ENCODE peak calls at places on chromosomes 5 and 9, in five cellular contexts. One of them, this sample, is unnamed.

GRCh38 chr5:111689576-111689975 is 67.4 kb downstream of the NREP start:
- DNase-seq in fibroblast of pulmonary artery: no peak
- DNase-seq in MCF 10A: no peak
- DNase-seq in cardiac fibroblast: no peak
- DNase-seq in OCI-LY7: no peak
- DNase-seq in this sample: no peak

GRCh38 chr5:20554001-20554400 is 566.0 kb upstream of the CDH18 start:
- DNase-seq in OCI-LY7: no peak
- DNase-seq in cardiac fibroblast: peak
- DNase-seq in fibroblast of pulmonary artery: peak
- DNase-seq in MCF 10A: peak
- DNase-seq in this sample: no peak

GRCh38 chr9:128946945-128947422 is 419 bp downstream of the DOLK start:
- DNase-seq in OCI-LY7: no peak
- DNase-seq in cardiac fibroblast: peak
- DNase-seq in fibroblast of pulmonary artery: peak
- DNase-seq in MCF 10A: peak
- DNase-seq in this sample: no peak

GRCh38 chr9:110179734-110180133 is 28.2 kb downstream of the C9orf152 start:
- DNase-seq in OCI-LY7: no peak
- DNase-seq in cardiac fibroblast: peak
- DNase-seq in MCF 10A: peak
- DNase-seq in fibroblast of pulmonary artery: peak
- DNase-seq in this sample: no peak

GRCh38 chr5:36602711-36603321 is 3.6 kb upstream of the SLC1A3 start:
- DNase-seq in MCF 10A: peak
- DNase-seq in OCI-LY7: no peak
- DNase-seq in fibroblast of pulmonary artery: no peak
- DNase-seq in cardiac fibroblast: no peak
- DNase-seq in this sample: no peak

GRCh38 chr9:85731128-85731630 is 10.6 kb downstream of the AGTPBP1 start:
- DNase-seq in MCF 10A: no peak
- DNase-seq in cardiac fibroblast: no peak
- DNase-seq in fibroblast of pulmonary artery: no peak
- DNase-seq in OCI-LY7: no peak
- DNase-seq in this sample: no peak

GRCh38 chr5:108749130-108749861 is 1.6 kb downstream of the FER start:
- DNase-seq in cardiac fibroblast: peak
- DNase-seq in MCF 10A: peak
- DNase-seq in OCI-LY7: peak
- DNase-seq in fibroblast of pulmonary artery: no peak
- DNase-seq in this sample: no peak

GRCh38 chr5:126043684-126044083 is 379.5 kb upstream of the GRAMD2B start:
- DNase-seq in OCI-LY7: no peak
- DNase-seq in MCF 10A: no peak
- DNase-seq in cardiac fibroblast: no peak
- DNase-seq in fibroblast of pulmonary artery: no peak
- DNase-seq in this sample: no peak

GRCh38 chr9:35490910-35491465 is 1.1 kb downstream of the RUSC2 start:
- DNase-seq in fibroblast of pulmonary artery: peak
- DNase-seq in cardiac fibroblast: peak
- DNase-seq in MCF 10A: peak
- DNase-seq in OCI-LY7: no peak
- DNase-seq in this sample: no peak

GRCh38 chr5:57598756-57599155 is 116.1 kb upstream of the ACTBL2 start:
- DNase-seq in MCF 10A: peak
- DNase-seq in OCI-LY7: no peak
- DNase-seq in fibroblast of pulmonary artery: peak
- DNase-seq in cardiac fibroblast: peak
- DNase-seq in this sample: no peak

GRCh38 chr5:77086611-77087483 is at the start of gene ZBED3:
- DNase-seq in cardiac fibroblast: peak
- DNase-seq in fibroblast of pulmonary artery: peak
- DNase-seq in MCF 10A: peak
- DNase-seq in OCI-LY7: peak
- DNase-seq in this sample: peak

GRCh38 chr5:59174248-59174844 is 591.5 kb downstream of the RAB3C start:
- DNase-seq in fibroblast of pulmonary artery: peak
- DNase-seq in OCI-LY7: peak
- DNase-seq in cardiac fibroblast: peak
- DNase-seq in MCF 10A: peak
- DNase-seq in this sample: no peak

GRCh38 chr9:23441275-23441674 is 384.8 kb downstream of the ELAVL2 start:
- DNase-seq in cardiac fibroblast: no peak
- DNase-seq in fibroblast of pulmonary artery: no peak
- DNase-seq in MCF 10A: no peak
- DNase-seq in OCI-LY7: no peak
- DNase-seq in this sample: no peak

GRCh38 chr9:4489919-4490704 is at the start of gene SLC1A1:
- DNase-seq in fibroblast of pulmonary artery: peak
- DNase-seq in MCF 10A: peak
- DNase-seq in OCI-LY7: no peak
- DNase-seq in cardiac fibroblast: peak
- DNase-seq in this sample: peak

GRCh38 chr9:126777733-126778132 is 27.1 kb upstream of the ZBTB43 start:
- DNase-seq in MCF 10A: peak
- DNase-seq in fibroblast of pulmonary artery: no peak
- DNase-seq in cardiac fibroblast: no peak
- DNase-seq in OCI-LY7: no peak
- DNase-seq in this sample: no peak
- TF ChIP-seq CTCF in MCF 10A: no peak
- TF ChIP-seq CTCF in fibroblast of pulmonary artery: no peak
- TF ChIP-seq CTCF in cardiac fibroblast: no peak
- TF ChIP-seq CTCF in OCI-LY7: peak
- TF ChIP-seq CTCF in this sample: no peak

GRCh38 chr5:80782626-80783025 is 127.8 kb upstream of the DHFR start:
- DNase-seq in fibroblast of pulmonary artery: no peak
- DNase-seq in OCI-LY7: no peak
- DNase-seq in cardiac fibroblast: no peak
- DNase-seq in MCF 10A: no peak
- DNase-seq in this sample: no peak

GRCh38 chr5:80777347-80778287 is 122.8 kb upstream of the DHFR start:
- DNase-seq in cardiac fibroblast: no peak
- DNase-seq in OCI-LY7: no peak
- DNase-seq in fibroblast of pulmonary artery: no peak
- DNase-seq in MCF 10A: no peak
- DNase-seq in this sample: no peak

GRCh38 chr5:80781356-80781755 is 126.6 kb upstream of the DHFR start:
- DNase-seq in MCF 10A: peak
- DNase-seq in OCI-LY7: no peak
- DNase-seq in fibroblast of pulmonary artery: peak
- DNase-seq in cardiac fibroblast: peak
- DNase-seq in this sample: no peak

GRCh38 chr5:80780024-80780423 is 125.2 kb upstream of the DHFR start:
- DNase-seq in MCF 10A: no peak
- DNase-seq in fibroblast of pulmonary artery: no peak
- DNase-seq in cardiac fibroblast: no peak
- DNase-seq in OCI-LY7: no peak
- DNase-seq in this sample: no peak

GRCh38 chr5:80780761-80781285 is 126.0 kb upstream of the DHFR start:
- DNase-seq in cardiac fibroblast: no peak
- DNase-seq in OCI-LY7: no peak
- DNase-seq in MCF 10A: no peak
- DNase-seq in fibroblast of pulmonary artery: no peak
- DNase-seq in this sample: no peak
- TF ChIP-seq CTCF in cardiac fibroblast: no peak
- TF ChIP-seq CTCF in OCI-LY7: no peak
- TF ChIP-seq CTCF in MCF 10A: no peak
- TF ChIP-seq CTCF in fibroblast of pulmonary artery: no peak
- TF ChIP-seq CTCF in this sample: no peak

GRCh38 chr5:81513982-81514381 is 120.0 kb upstream of the ACOT12 start:
- DNase-seq in fibroblast of pulmonary artery: peak
- DNase-seq in MCF 10A: peak
- DNase-seq in OCI-LY7: peak
- DNase-seq in cardiac fibroblast: peak
- DNase-seq in this sample: no peak
- TF ChIP-seq CTCF in fibroblast of pulmonary artery: peak
- TF ChIP-seq CTCF in MCF 10A: peak
- TF ChIP-seq CTCF in OCI-LY7: peak
- TF ChIP-seq CTCF in cardiac fibroblast: peak
- TF ChIP-seq CTCF in this sample: peak

DNA sequence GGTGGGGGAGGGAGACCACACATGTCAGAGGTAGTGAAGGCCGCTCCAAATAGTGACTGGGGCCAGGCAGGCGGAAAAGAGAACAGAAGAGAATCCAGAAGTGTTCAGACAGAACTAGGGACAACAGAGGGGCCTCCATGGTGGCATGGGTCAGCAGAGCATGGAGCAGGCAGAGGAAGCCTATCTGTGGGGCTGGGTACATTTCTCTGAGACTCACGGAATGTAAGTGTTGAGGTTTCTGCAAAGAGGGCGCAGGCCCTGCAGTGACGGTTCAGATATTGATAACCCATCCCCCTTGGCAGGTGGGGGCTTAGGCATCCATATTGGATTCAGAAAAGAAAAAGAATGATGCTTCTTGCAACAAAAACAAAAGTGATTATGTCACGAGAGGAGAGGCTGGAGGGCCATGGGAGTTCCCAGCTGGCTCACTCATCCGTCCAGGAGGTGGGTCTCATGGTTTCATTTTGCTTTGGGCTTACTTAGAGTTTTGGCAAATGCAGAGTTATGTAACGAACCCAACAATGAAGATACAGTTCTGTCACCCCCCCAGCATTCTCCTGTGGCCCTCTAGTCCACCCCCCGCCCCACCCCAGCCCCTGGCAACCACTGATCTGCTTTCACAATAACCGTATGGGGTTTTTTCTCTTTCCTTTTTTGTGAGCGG is 5.4 kb upstream of the RMND5B start:
- DNase-seq in OCI-LY7: no peak
- DNase-seq in fibroblast of pulmonary artery: no peak
- DNase-seq in MCF 10A: no peak
- DNase-seq in cardiac fibroblast: no peak
- DNase-seq in this sample: no peak
- TF ChIP-seq CTCF in OCI-LY7: no peak
- TF ChIP-seq CTCF in fibroblast of pulmonary artery: no peak
- TF ChIP-seq CTCF in MCF 10A: no peak
- TF ChIP-seq CTCF in cardiac fibroblast: no peak
- TF ChIP-seq CTCF in this sample: no peak

GRCh38 chr5:160439205-160439600 is 17.5 kb downstream of the PTTG1 start:
- DNase-seq in cardiac fibroblast: peak
- DNase-seq in fibroblast of pulmonary artery: peak
- DNase-seq in MCF 10A: peak
- DNase-seq in OCI-LY7: peak
- DNase-seq in this sample: peak
- TF ChIP-seq CTCF in cardiac fibroblast: peak
- TF ChIP-seq CTCF in fibroblast of pulmonary artery: peak
- TF ChIP-seq CTCF in MCF 10A: peak
- TF ChIP-seq CTCF in OCI-LY7: peak
- TF ChIP-seq CTCF in this sample: peak

GRCh38 chr9:17837931-17838330 is 259.1 kb downstream of the SH3GL2 start:
- DNase-seq in cardiac fibroblast: no peak
- DNase-seq in MCF 10A: no peak
- DNase-seq in fibroblast of pulmonary artery: peak
- DNase-seq in OCI-LY7: no peak
- DNase-seq in this sample: no peak
- TF ChIP-seq CTCF in cardiac fibroblast: no peak
- TF ChIP-seq CTCF in MCF 10A: no peak
- TF ChIP-seq CTCF in fibroblast of pulmonary artery: peak
- TF ChIP-seq CTCF in OCI-LY7: peak
- TF ChIP-seq CTCF in this sample: no peak

GRCh38 chr5:132138260-132138659 is 64.7 kb downstream of the CSF2 start:
- DNase-seq in fibroblast of pulmonary artery: peak
- DNase-seq in MCF 10A: peak
- DNase-seq in cardiac fibroblast: peak
- DNase-seq in OCI-LY7: no peak
- DNase-seq in this sample: no peak

GRCh38 chr5:132136906-132137305 is 63.3 kb downstream of the CSF2 start:
- DNase-seq in OCI-LY7: no peak
- DNase-seq in cardiac fibroblast: peak
- DNase-seq in MCF 10A: peak
- DNase-seq in fibroblast of pulmonary artery: peak
- DNase-seq in this sample: no peak

GRCh38 chr5:132132138-132132537 is 58.5 kb downstream of the CSF2 start:
- DNase-seq in cardiac fibroblast: peak
- DNase-seq in OCI-LY7: no peak
- DNase-seq in MCF 10A: no peak
- DNase-seq in fibroblast of pulmonary artery: peak
- DNase-seq in this sample: no peak

GRCh38 chr5:132130918-132131715 is 57.5 kb downstream of the CSF2 start:
- DNase-seq in fibroblast of pulmonary artery: no peak
- DNase-seq in OCI-LY7: no peak
- DNase-seq in MCF 10A: no peak
- DNase-seq in cardiac fibroblast: no peak
- DNase-seq in this sample: no peak

DNA sequence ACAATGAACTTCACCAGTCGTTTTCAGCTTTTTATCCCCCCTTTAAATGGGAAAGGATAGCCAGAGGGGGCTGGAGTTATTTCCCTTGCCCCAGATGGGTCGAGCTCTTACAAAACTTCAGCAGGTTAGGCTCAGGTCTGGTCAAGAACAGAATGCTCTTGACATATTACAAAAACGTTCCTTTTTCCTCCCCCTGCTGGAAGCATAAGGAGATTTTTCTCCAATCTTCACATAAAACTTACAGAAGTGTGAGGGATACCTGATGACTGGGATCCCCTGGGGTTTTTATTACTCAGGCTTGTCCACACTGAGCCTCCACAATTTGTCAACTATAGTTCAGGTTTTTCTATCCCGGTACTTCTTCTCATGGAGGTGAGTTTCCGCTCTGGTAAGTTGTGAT is 60.8 kb downstream of the CSF2 start:
- DNase-seq in fibroblast of pulmonary artery: peak
- DNase-seq in OCI-LY7: no peak
- DNase-seq in cardiac fibroblast: peak
- DNase-seq in MCF 10A: peak
- DNase-seq in this sample: no peak
- TF ChIP-seq CTCF in fibroblast of pulmonary artery: peak
- TF ChIP-seq CTCF in OCI-LY7: peak
- TF ChIP-seq CTCF in cardiac fibroblast: peak
- TF ChIP-seq CTCF in MCF 10A: peak
- TF ChIP-seq CTCF in this sample: peak

GRCh38 chr9:116163293-116164055 is 9.9 kb downstream of the PAPPA start:
- DNase-seq in cardiac fibroblast: no peak
- DNase-seq in MCF 10A: peak
- DNase-seq in OCI-LY7: peak
- DNase-seq in fibroblast of pulmonary artery: no peak
- DNase-seq in this sample: no peak
- TF ChIP-seq CTCF in cardiac fibroblast: peak
- TF ChIP-seq CTCF in MCF 10A: peak
- TF ChIP-seq CTCF in OCI-LY7: peak
- TF ChIP-seq CTCF in fibroblast of pulmonary artery: peak
- TF ChIP-seq CTCF in this sample: peak

GRCh38 chr9:76153902-76154629 is 240.2 kb downstream of the RFK start:
- DNase-seq in cardiac fibroblast: no peak
- DNase-seq in fibroblast of pulmonary artery: no peak
- DNase-seq in OCI-LY7: no peak
- DNase-seq in MCF 10A: no peak
- DNase-seq in this sample: no peak
- TF ChIP-seq CTCF in cardiac fibroblast: no peak
- TF ChIP-seq CTCF in fibroblast of pulmonary artery: no peak
- TF ChIP-seq CTCF in OCI-LY7: no peak
- TF ChIP-seq CTCF in MCF 10A: no peak
- TF ChIP-seq CTCF in this sample: no peak

DNA sequence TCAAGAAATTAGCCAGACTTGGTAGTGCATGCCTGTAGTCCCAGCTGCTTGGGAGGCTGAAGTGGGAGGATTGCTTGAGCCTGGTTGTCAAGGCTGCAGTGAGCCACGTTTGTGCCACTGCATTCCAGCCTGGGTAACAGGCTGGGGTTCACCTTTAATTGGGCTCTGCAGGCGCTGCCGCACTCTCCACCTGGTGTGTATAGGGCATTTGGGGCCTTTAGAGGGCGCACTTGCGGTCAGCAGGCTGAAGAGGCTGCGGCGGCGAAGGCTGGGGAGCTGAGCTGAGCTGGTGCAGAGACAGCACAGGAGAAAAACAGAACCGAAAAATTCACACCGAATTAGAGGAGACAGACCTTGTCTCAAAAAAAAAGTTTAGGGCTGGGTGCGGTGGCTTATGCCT is 31.2 kb downstream of the CDK7 start:
- DNase-seq in OCI-LY7: peak
- DNase-seq in cardiac fibroblast: no peak
- DNase-seq in fibroblast of pulmonary artery: no peak
- DNase-seq in MCF 10A: peak
- DNase-seq in this sample: no peak
- TF ChIP-seq CTCF in OCI-LY7: peak
- TF ChIP-seq CTCF in cardiac fibroblast: peak
- TF ChIP-seq CTCF in fibroblast of pulmonary artery: peak
- TF ChIP-seq CTCF in MCF 10A: peak
- TF ChIP-seq CTCF in this sample: no peak

This sample was measured in mesothelial cell of epicardium.